ENCODE peak calls at places on chromosomes 13 and 19, in five cellular contexts. D is dorsolateral prefrontal cortex, G is neuronal stem cell, R is fibroblast of mammary gland, K is thoracic aorta. J is an unnamed sample.

GRCh38 chr19:35991731-35992450 is 3.1 kb upstream of the SDHAF1 start:
- DNase-seq in G (no peak), D (no peak), K (no peak), R (no peak), J (no peak)

GRCh38 chr19:47256688-47257410 is 524 bp downstream of the CCDC9 start:
- DNase-seq in K (peak), G (peak), R (peak), D (peak), J (peak)

GRCh38 chr13:59734393-59734792 is 429.3 kb downstream of the DIAPH3 start:
- DNase-seq in G (no peak), D (no peak), K (no peak), R (no peak), J (no peak)

GRCh38 chr13:33206425-33206824 is 79.1 kb downstream of the STARD13 start:
- DNase-seq in K (no peak), R (peak), D (no peak), G (no peak), J (peak)

GRCh38 chr13:40466271-40466670 is 200.2 kb downstream of the FOXO1 start:
- DNase-seq in D (no peak), K (no peak), G (no peak), R (no peak), J (no peak)

GRCh38 chr19:39924389-39924788 is 10.0 kb downstream of the FCGBP start:
- DNase-seq in G (no peak), D (no peak), R (no peak), K (no peak), J (no peak)

GRCh38 chr19:51777570-51778460 is 16.8 kb downstream of the FPR2 start:
- DNase-seq in R (peak), G (peak), K (no peak), D (peak), J (peak)

GRCh38 chr13:112956516-112957294 is 12.3 kb upstream of the MCF2L start:
- DNase-seq in D (no peak), R (no peak), G (peak), K (no peak), J (no peak)

GRCh38 chr13:72643339-72643989 is 84.0 kb downstream of the MZT1 start:
- DNase-seq in G (no peak), K (no peak), D (no peak), R (peak), J (peak)

GRCh38 chr13:20188649-20189553 is 3.8 kb downstream of the GJB2 start:
- DNase-seq in G (no peak), R (no peak), D (no peak), K (no peak), J (no peak)

GRCh38 chr13:107370036-107370785 is 802.3 kb upstream of the ARGLU1 start:
- DNase-seq in K (no peak), D (no peak), G (no peak), R (peak), J (peak)

GRCh38 chr13:104691765-104692164 is 1625.5 kb upstream of the SLC10A2 start:
- DNase-seq in D (no peak), G (no peak), R (no peak), K (no peak), J (no peak)

GRCh38 chr19:14003279-14004051 is 2.7 kb downstream of the RFX1 start:
- DNase-seq in D (no peak), K (no peak), R (peak), G (no peak), J (no peak)

GRCh38 chr19:14005381-14006084 is 587 bp downstream of the RFX1 start:
- DNase-seq in R (peak), G (peak), D (peak), K (peak), J (peak)

GRCh38 chr19:14000691-14001365 is 5.3 kb downstream of the RFX1 start:
- DNase-seq in D (no peak), R (no peak), G (no peak), K (no peak), J (no peak)

GRCh38 chr19:14004619-14005380 is 1.3 kb downstream of the RFX1 start:
- DNase-seq in G (no peak), K (no peak), R (peak), D (no peak), J (no peak)

GRCh38 chr19:14002571-14003278 is 3.4 kb downstream of the RFX1 start:
- DNase-seq in G (no peak), R (no peak), K (no peak), D (no peak), J (no peak)
- H3K4me3 ChIP-seq in G (no peak), R (no peak), K (no peak), D (no peak), J (no peak)

GRCh38 chr19:46015961-46016425 is 6.9 kb downstream of the PGLYRP1 start:
- DNase-seq in D (no peak), G (no peak), R (no peak), K (no peak), J (no peak)
- H3K4me3 ChIP-seq in D (peak), G (peak), R (peak), K (peak), J (no peak)

GRCh38 chr13:26784704-26785639 is 24.4 kb upstream of the GPR12 start:
- DNase-seq in R (no peak), G (no peak), D (no peak), K (no peak), J (no peak)
- H3K4me3 ChIP-seq in R (no peak), G (peak), D (no peak), K (peak), J (no peak)

GRCh38 chr13:96052655-96053002 is 572 bp downstream of the UGGT2 start:
- DNase-seq in K (no peak), G (no peak), R (peak), D (no peak), J (no peak)

GRCh38 chr13:96053003-96053703 is at the start of gene UGGT2:
- DNase-seq in D (peak), K (peak), G (peak), R (peak), J (peak)
- H3K4me3 ChIP-seq in D (peak), K (peak), G (peak), R (peak), J (peak)

DNA sequence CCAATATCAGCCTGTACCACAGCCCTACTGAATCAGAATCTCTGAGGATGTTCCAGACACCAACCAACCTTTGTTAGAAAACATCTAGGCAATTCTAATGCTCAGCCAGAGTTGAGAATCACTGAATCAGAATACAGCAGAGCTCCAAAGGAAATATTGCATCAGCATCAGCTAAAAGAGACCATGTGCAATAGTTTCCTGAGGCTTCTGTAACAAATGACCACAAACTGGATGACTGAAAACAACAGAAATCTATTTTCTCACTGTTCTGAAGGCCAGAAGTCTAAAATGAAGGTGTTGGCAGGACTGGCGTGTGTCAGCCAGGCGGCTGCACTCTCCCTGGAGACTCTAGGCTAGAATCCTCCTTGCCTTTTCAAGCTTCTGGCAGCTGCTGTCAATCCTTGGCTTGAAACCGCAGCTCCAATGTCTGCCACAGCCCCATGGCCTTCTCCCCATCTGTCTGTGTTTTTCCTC is 1.2 kb upstream of the DCT start:
- DNase-seq in G (no peak), R (peak), K (no peak), D (no peak), J (peak)
- H3K4me3 ChIP-seq in G (no peak), R (no peak), K (no peak), D (no peak), J (no peak)

GRCh38 chr13:99506632-99507031 is 5.4 kb downstream of the TM9SF2 start:
- DNase-seq in K (no peak), G (no peak), D (no peak), R (no peak), J (no peak)
- H3K4me3 ChIP-seq in K (no peak), G (no peak), D (no peak), R (no peak), J (no peak)

GRCh38 chr19:45267296-45267695 is 16.2 kb downstream of the MARK4 start:
- DNase-seq in R (no peak), K (no peak), G (no peak), D (no peak), J (no peak)
- H3K4me3 ChIP-seq in R (no peak), K (no peak), G (peak), D (no peak), J (no peak)

J was measured in MG63.